ENCODE peak calls at places on chromosomes 6 and 20, in four cellular contexts. One of them, this sample, is unnamed.

GRCh38 chr6:151038616-151039015 is 173.1 kb downstream of the MTHFD1L start:
- DNase-seq in aorta: no peak
- DNase-seq in GM23248: no peak
- DNase-seq in A549: no peak
- DNase-seq in this sample: no peak

GRCh38 chr6:150723857-150724256 is 124.2 kb downstream of the PLEKHG1 start:
- DNase-seq in A549: no peak
- DNase-seq in aorta: no peak
- DNase-seq in GM23248: peak; percentile 10
- DNase-seq in this sample: no peak

GRCh38 chr20:61044499-61044898 is 207.6 kb upstream of the CDH4 start:
- DNase-seq in aorta: no peak
- DNase-seq in GM23248: peak; percentile 2
- DNase-seq in A549: no peak
- DNase-seq in this sample: no peak

GRCh38 chr6:73088138-73088813 is 137.0 kb downstream of the KHDC1L start:
- DNase-seq in A549: no peak
- DNase-seq in GM23248: no peak
- DNase-seq in aorta: no peak
- DNase-seq in this sample: no peak

GRCh38 chr20:45518282-45518681 is 2.9 kb upstream of the SPINT3 start:
- DNase-seq in aorta: no peak
- DNase-seq in A549: no peak
- DNase-seq in GM23248: peak; percentile 19
- DNase-seq in this sample: no peak

GRCh38 chr6:160462551-160463109 is 114.5 kb downstream of the SLC22A3 start:
- DNase-seq in A549: no peak
- DNase-seq in GM23248: peak; percentile 81
- DNase-seq in aorta: no peak
- DNase-seq in this sample: peak; percentile 94

GRCh38 chr20:38674178-38675133 is 49.8 kb upstream of the SLC32A1 start:
- DNase-seq in GM23248: peak; percentile 73
- DNase-seq in A549: no peak
- DNase-seq in aorta: peak; percentile 83
- DNase-seq in this sample: peak; percentile 69

GRCh38 chr6:37323568-37323967 is 30.2 kb upstream of the RNF8 start:
- DNase-seq in GM23248: peak; percentile 21
- DNase-seq in A549: no peak
- DNase-seq in aorta: no peak
- DNase-seq in this sample: no peak

GRCh38 chr6:158707826-158708225 is 58.0 kb downstream of the SYTL3 start:
- DNase-seq in GM23248: no peak
- DNase-seq in A549: no peak
- DNase-seq in aorta: no peak
- DNase-seq in this sample: no peak

GRCh38 chr6:3612341-3613041 is 139.0 kb downstream of the PXDC1 start:
- DNase-seq in A549: peak; percentile 69
- DNase-seq in aorta: no peak
- DNase-seq in GM23248: peak; percentile 97
- DNase-seq in this sample: no peak

GRCh38 chr6:317452-318144 is 25.3 kb downstream of the DUSP22 start:
- DNase-seq in GM23248: no peak
- DNase-seq in A549: no peak
- DNase-seq in aorta: no peak
- DNase-seq in this sample: no peak

GRCh38 chr20:33677991-33678431 is 3.8 kb upstream of the NECAB3 start:
- DNase-seq in GM23248: no peak
- DNase-seq in A549: no peak
- DNase-seq in aorta: no peak
- DNase-seq in this sample: no peak

GRCh38 chr20:13936781-13937576 is 53.4 kb downstream of the SEL1L2 start:
- DNase-seq in A549: no peak
- DNase-seq in GM23248: no peak
- DNase-seq in aorta: no peak
- DNase-seq in this sample: no peak

GRCh38 chr6:132511159-132511835 is 1.6 kb downstream of the STX7 start:
- DNase-seq in GM23248: peak; percentile 33
- DNase-seq in A549: no peak
- DNase-seq in aorta: no peak
- DNase-seq in this sample: no peak

GRCh38 chr6:42417641-42418112 is 34.0 kb downstream of the TRERF1 start:
- DNase-seq in GM23248: peak; percentile 8
- DNase-seq in A549: no peak
- DNase-seq in aorta: no peak
- DNase-seq in this sample: no peak

GRCh38 chr6:105272783-105273182 is 93.0 kb upstream of the POPDC3 start:
- DNase-seq in GM23248: peak; percentile 56
- DNase-seq in A549: no peak
- DNase-seq in aorta: no peak
- DNase-seq in this sample: no peak

GRCh38 chr6:18362058-18362561 is 25.0 kb upstream of the RNF144B start:
- DNase-seq in aorta: no peak
- DNase-seq in A549: no peak
- DNase-seq in GM23248: peak; percentile 92
- DNase-seq in this sample: no peak

GRCh38 chr6:119209452-119210205 is 131.2 kb upstream of the FAM184A start:
- DNase-seq in aorta: no peak
- DNase-seq in GM23248: no peak
- DNase-seq in A549: no peak
- DNase-seq in this sample: no peak

GRCh38 chr6:147154454-147154853 is 49.8 kb upstream of the STXBP5 start:
- DNase-seq in aorta: no peak
- DNase-seq in GM23248: peak; percentile 84
- DNase-seq in A549: no peak
- DNase-seq in this sample: no peak

GRCh38 chr6:95848717-95849116 is 167.1 kb upstream of the FUT9 start:
- DNase-seq in GM23248: no peak
- DNase-seq in A549: no peak
- DNase-seq in aorta: no peak
- DNase-seq in this sample: no peak

DNA sequence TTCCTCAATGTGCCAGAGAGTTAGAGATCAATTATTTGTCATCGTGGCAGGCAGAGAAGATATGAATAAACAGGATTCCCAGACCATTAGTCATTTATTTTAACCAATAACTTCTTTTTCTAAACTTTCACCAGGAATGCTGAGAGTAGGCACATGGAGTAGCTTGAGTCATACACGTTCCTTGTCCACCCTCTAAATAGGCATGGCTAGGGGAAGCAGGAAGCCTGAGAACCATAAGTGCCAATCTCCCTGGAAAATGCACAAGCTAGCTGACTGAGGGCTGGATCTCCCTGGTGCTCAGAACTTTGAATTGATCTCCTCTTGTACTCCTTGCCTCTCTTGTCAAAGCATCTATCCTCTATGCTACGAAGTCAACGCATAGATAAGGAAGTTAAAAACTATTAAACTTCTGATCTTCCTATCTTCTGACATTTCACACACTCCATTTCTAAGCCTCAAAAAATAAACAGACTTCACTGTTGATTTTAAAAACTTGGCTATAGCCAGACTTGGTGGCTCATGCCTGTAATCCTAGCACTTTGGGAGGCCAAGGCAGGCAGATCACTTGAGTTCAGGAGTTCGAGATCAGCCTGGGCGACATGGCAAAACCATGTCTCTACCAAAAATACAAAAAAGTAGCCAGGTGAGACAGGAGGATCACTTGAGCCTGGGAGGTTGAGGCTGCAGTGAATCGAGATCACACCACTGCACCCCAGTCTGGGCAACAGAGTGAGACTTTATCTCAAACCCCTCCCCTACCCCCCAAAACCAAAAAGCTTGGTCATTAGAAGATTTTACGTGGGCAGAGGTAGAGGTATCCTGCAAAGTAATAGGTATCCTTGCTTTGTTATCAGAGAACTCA is 11.8 kb downstream of the ADTRP start:
- DNase-seq in A549: peak; percentile 70
- DNase-seq in aorta: no peak
- DNase-seq in GM23248: peak; percentile 98
- DNase-seq in this sample: no peak
- H3K27ac ChIP-seq in A549: peak overlapping the region; percentile 92
- H3K27ac ChIP-seq in aorta: no peak overlapping the region
- H3K27ac ChIP-seq in GM23248: peak overlapping the region; percentile 95
- H3K27ac ChIP-seq in this sample: no peak overlapping the region

DNA sequence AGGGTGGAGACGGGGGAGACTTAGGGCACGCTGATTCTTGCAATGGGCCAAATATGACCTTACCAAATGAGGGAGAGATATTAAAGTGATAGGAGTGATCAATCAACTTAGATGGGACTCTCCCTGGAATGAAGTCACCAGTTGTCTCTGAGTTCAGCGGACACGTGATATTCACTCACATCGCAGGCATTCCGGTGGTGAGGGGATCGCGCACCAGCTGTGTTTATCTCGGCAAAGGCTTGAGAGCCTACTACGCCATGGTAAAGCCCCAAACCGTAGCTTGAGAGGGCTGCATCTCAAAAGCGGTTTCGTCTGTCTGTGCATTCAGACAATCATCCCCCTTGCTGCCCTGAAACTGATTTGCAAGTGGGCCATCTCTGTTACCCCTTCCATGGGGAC is 5.5 kb downstream of the BMP7 start:
- DNase-seq in aorta: no peak
- DNase-seq in GM23248: no peak
- DNase-seq in A549: no peak
- DNase-seq in this sample: no peak
- H3K4me1 ChIP-seq in aorta: no peaks in the 10 kb centered on the region
- H3K4me1 ChIP-seq in GM23248: no peaks in the 10 kb centered on the region
- H3K4me1 ChIP-seq in A549: peaks cover 18% of the 10 kb centered on the region
- H3K4me1 ChIP-seq in this sample: no peaks in the 10 kb centered on the region

GRCh38 chr6:82869493-82869892 is 196.1 kb downstream of the UBE3D start:
- DNase-seq in aorta: no peak
- DNase-seq in GM23248: no peak
- DNase-seq in A549: no peak
- DNase-seq in this sample: no peak
- H3K4me3 ChIP-seq in aorta: no peak overlapping the region
- H3K4me3 ChIP-seq in GM23248: no peak overlapping the region
- H3K4me3 ChIP-seq in A549: no peak overlapping the region
- H3K4me3 ChIP-seq in this sample: no peak overlapping the region

GRCh38 chr6:168496139-168496840 is 55.3 kb downstream of the SMOC2 start:
- DNase-seq in aorta: no peak
- DNase-seq in GM23248: no peak
- DNase-seq in A549: no peak
- DNase-seq in this sample: no peak
- H3K27ac ChIP-seq in aorta: no peak overlapping the region
- H3K27ac ChIP-seq in GM23248: no peak overlapping the region
- H3K27ac ChIP-seq in A549: no peak overlapping the region
- H3K27ac ChIP-seq in this sample: no peak overlapping the region

GRCh38 chr6:83073620-83074019 is 6.1 kb downstream of the DOP1A start:
- DNase-seq in GM23248: no peak
- DNase-seq in aorta: no peak
- DNase-seq in A549: no peak
- DNase-seq in this sample: no peak

GRCh38 chr6:83071707-83072106 is 4.2 kb downstream of the DOP1A start:
- DNase-seq in aorta: no peak
- DNase-seq in GM23248: peak; percentile 38
- DNase-seq in A549: no peak
- DNase-seq in this sample: no peak

GRCh38 chr6:83068628-83069027 is 1.2 kb downstream of the DOP1A start:
- DNase-seq in aorta: no peak
- DNase-seq in GM23248: peak; percentile 2
- DNase-seq in A549: no peak
- DNase-seq in this sample: no peak

GRCh38 chr6:83069633-83070032 is 2.2 kb downstream of the DOP1A start:
- DNase-seq in A549: no peak
- DNase-seq in GM23248: no peak
- DNase-seq in aorta: no peak
- DNase-seq in this sample: no peak

DNA sequence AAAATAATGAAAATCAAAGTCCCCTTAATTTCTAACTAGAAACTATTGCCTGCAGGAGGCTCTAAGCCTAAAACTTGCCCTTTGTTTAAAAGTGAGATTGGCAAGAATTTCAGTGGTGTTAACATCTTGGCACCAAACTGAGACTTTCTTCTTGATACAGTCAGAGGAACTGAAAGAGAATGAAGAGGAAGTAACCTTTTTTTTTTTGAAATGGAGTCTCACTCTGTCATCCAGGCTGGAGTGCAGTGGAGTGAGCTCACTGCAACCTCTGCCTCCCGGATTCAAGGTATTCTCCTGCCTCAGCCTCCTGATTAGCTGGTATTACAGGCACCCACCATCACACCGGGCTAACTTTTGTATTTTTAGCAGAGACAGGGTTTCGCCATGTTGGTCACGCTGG is 3.6 kb downstream of the DOP1A start:
- DNase-seq in A549: no peak
- DNase-seq in aorta: no peak
- DNase-seq in GM23248: peak; percentile 39
- DNase-seq in this sample: no peak
- H3K4me1 ChIP-seq in A549: peaks cover 5% of the 10 kb centered on the region
- H3K4me1 ChIP-seq in aorta: no peaks in the 10 kb centered on the region
- H3K4me1 ChIP-seq in GM23248: peaks cover 12% of the 10 kb centered on the region
- H3K4me1 ChIP-seq in this sample: peaks cover 15% of the 10 kb centered on the region

GRCh38 chr6:110190726-110191125 is 10.5 kb downstream of the CDC40 start:
- DNase-seq in GM23248: no peak
- DNase-seq in A549: no peak
- DNase-seq in aorta: no peak
- DNase-seq in this sample: no peak
- H3K4me3 ChIP-seq in GM23248: no peak overlapping the region
- H3K4me3 ChIP-seq in A549: no peak overlapping the region
- H3K4me3 ChIP-seq in aorta: no peak overlapping the region
- H3K4me3 ChIP-seq in this sample: no peak overlapping the region

GRCh38 chr6:136435096-136435495 is 115.1 kb downstream of the MAP7 start:
- DNase-seq in GM23248: no peak
- DNase-seq in aorta: no peak
- DNase-seq in A549: no peak
- DNase-seq in this sample: no peak
- H3K27ac ChIP-seq in GM23248: no peak overlapping the region
- H3K27ac ChIP-seq in aorta: no peak overlapping the region
- H3K27ac ChIP-seq in A549: peak overlapping the region; percentile 85
- H3K27ac ChIP-seq in this sample: no peak overlapping the region

GRCh38 chr6:33716890-33717632 is 5.6 kb upstream of the UQCC2 start:
- DNase-seq in GM23248: no peak
- DNase-seq in aorta: no peak
- DNase-seq in A549: no peak
- DNase-seq in this sample: no peak

GRCh38 chr6:33718713-33719112 is 7.2 kb upstream of the UQCC2 start:
- DNase-seq in aorta: no peak
- DNase-seq in GM23248: no peak
- DNase-seq in A549: no peak
- DNase-seq in this sample: no peak

GRCh38 chr6:33717857-33718552 is 6.5 kb upstream of the UQCC2 start:
- DNase-seq in GM23248: peak; percentile 22
- DNase-seq in A549: no peak
- DNase-seq in aorta: no peak
- DNase-seq in this sample: no peak

GRCh38 chr6:33714385-33715040 is 3.0 kb upstream of the UQCC2 start:
- DNase-seq in A549: no peak
- DNase-seq in aorta: no peak
- DNase-seq in GM23248: no peak
- DNase-seq in this sample: no peak

DNA sequence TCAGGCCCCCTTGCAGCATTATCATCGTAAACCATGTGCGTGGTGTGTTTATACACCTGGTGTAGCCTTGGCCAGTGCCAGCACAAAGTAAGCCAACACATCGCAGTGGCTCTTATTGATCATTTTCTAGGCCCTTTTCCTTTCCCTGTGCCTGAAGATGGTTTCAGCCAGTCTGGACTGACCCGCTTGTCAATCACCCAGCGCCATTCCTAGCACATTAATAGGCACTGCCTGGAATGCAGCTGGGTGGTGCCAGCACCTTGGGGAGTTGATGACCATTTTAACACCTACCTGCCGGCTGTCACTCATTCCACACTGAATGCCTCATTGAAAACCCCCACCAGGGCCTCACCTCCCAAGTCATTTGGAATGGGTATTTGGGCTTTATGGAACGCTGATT is 4.9 kb upstream of the UQCC2 start:
- DNase-seq in GM23248: no peak
- DNase-seq in A549: no peak
- DNase-seq in aorta: no peak
- DNase-seq in this sample: no peak
- H3K4me1 ChIP-seq in GM23248: no peaks in the 10 kb centered on the region
- H3K4me1 ChIP-seq in A549: no peaks in the 10 kb centered on the region
- H3K4me1 ChIP-seq in aorta: no peaks in the 10 kb centered on the region
- H3K4me1 ChIP-seq in this sample: peaks cover 7% of the 10 kb centered on the region

This sample was measured in CD4-positive, CD25-positive, alpha-beta regulatory T cell.